ENCODE peak calls at places on chromosomes 11 and 22, in four cellular contexts. X is MG63, G is iPS DF 6.9, E is ACHN. T is an unnamed sample.
A peak's percentile ranks its signal among the peaks of the same experiment; 100 is the strongest.

GRCh38 chr11:16604784-16605439 is 133.5 kb upstream of the C11orf58 start:
- DNase-seq in G (no peak), X (peak; percentile 22), E (peak; percentile 51), T (no peak)

GRCh38 chr11:63858628-63859550 is 20.0 kb downstream of the MARK2 start:
- DNase-seq in X (no peak), E (no peak), G (no peak), T (no peak)

GRCh38 chr22:19891350-19892248 is 36.9 kb upstream of the GNB1L start:
- DNase-seq in E (peak; percentile 47), X (peak; percentile 66), G (peak; percentile 54), T (no peak)

GRCh38 chr11:23991140-23991539 is 505.7 kb upstream of the LUZP2 start:
- DNase-seq in G (no peak), X (no peak), E (no peak), T (no peak)

GRCh38 chr11:97854357-97854756 is 1166.4 kb upstream of the CNTN5 start:
- DNase-seq in G (no peak), E (no peak), X (no peak), T (no peak)

GRCh38 chr11:126842038-126842437 is 158.5 kb downstream of the KIRREL3 start:
- DNase-seq in X (no peak), G (no peak), E (peak; percentile 42), T (no peak)

GRCh38 chr11:121157756-121158155 is 56.7 kb downstream of the TECTA start:
- DNase-seq in E (no peak), X (no peak), G (no peak), T (no peak)

GRCh38 chr11:28447226-28447625 is 339.0 kb downstream of the METTL15 start:
- DNase-seq in X (no peak), G (no peak), E (no peak), T (no peak)

GRCh38 chr11:60871378-60872061 is 4.2 kb downstream of the ZP1 start:
- DNase-seq in G (no peak), E (peak; percentile 7), X (peak; percentile 65), T (peak; percentile 82)

GRCh38 chr11:134606251-134606650 is 194.2 kb upstream of the B3GAT1 start:
- DNase-seq in X (no peak), G (no peak), E (no peak), T (no peak)

GRCh38 chr11:132111341-132111740 is 740.9 kb downstream of the NTM start:
- DNase-seq in E (no peak), G (no peak), X (no peak), T (no peak)

GRCh38 chr11:124074554-124074953 is 33.4 kb upstream of the OR10G7 start:
- DNase-seq in E (no peak), G (no peak), X (no peak), T (no peak)

GRCh38 chr11:85590848-85591483 is 36.2 kb downstream of the DLG2 start:
- DNase-seq in G (no peak), E (peak; percentile 51), X (no peak), T (peak; percentile 25)

GRCh38 chr11:82790723-82791487 is 57.2 kb upstream of the FAM181B start:
- DNase-seq in G (no peak), X (no peak), E (no peak), T (peak; percentile 91)

GRCh38 chr11:2857918-2858317 is 27.7 kb downstream of the CDKN1C start:
- DNase-seq in X (no peak), G (no peak), E (no peak), T (no peak)

GRCh38 chr11:35121326-35121865 is 17.6 kb upstream of the CD44 start:
- DNase-seq in G (no peak), E (no peak), X (no peak), T (no peak)

GRCh38 chr22:41681616-41682015 is 7.1 kb downstream of the SNU13 start:
- DNase-seq in G (no peak), E (peak; percentile 77), X (no peak), T (no peak)

GRCh38 chr11:64245401-64245796 is 1.3 kb downstream of the PPP1R14B start:
- DNase-seq in G (no peak), E (no peak), X (peak; percentile 71), T (peak; percentile 83)

GRCh38 chr22:19779685-19780268 is 19.2 kb downstream of the TBX1 start:
- DNase-seq in E (no peak), G (no peak), X (no peak), T (no peak)

GRCh38 chr11:2389344-2390026 is 11.1 kb upstream of the TSSC4 start:
- DNase-seq in X (no peak), G (no peak), E (no peak), T (no peak)

GRCh38 chr22:18990355-18991137 is 54.5 kb upstream of the PRODH start:
- DNase-seq in G (no peak), X (no peak), E (no peak), T (no peak)

GRCh38 chr22:24289138-24289537 is 18.5 kb downstream of the SPECC1L start:
- DNase-seq in E (peak; percentile 67), X (peak; percentile 44), G (no peak), T (no peak)

GRCh38 chr22:27959335-27960090 is 40.5 kb upstream of the PITPNB start:
- DNase-seq in X (no peak), E (no peak), G (no peak), T (no peak)

GRCh38 chr11:86151188-86152005 is 82.5 kb upstream of the PICALM start:
- DNase-seq in X (peak; percentile 84), E (peak; percentile 43), G (no peak), T (peak; percentile 74)

GRCh38 chr22:48577014-48577690 is 1250.5 kb downstream of the BRD1 start:
- DNase-seq in E (no peak), X (no peak), G (no peak), T (no peak)

GRCh38 chr22:44260216-44261035 is 52.3 kb downstream of the SHISAL1 start:
- DNase-seq in X (no peak), G (no peak), E (no peak), T (no peak)

GRCh38 chr22:33438273-33438672 is 380.1 kb upstream of the SYN3 start:
- DNase-seq in G (no peak), E (peak; percentile 78), X (peak; percentile 50), T (no peak)

GRCh38 chr11:68380786-68381622 is 68.6 kb downstream of the LRP5 start:
- DNase-seq in X (no peak), E (no peak), G (no peak), T (peak; percentile 23)

GRCh38 chr22:44369241-44369652 is 56.5 kb upstream of the SHISAL1 start:
- DNase-seq in X (no peak), E (no peak), G (peak; percentile 41), T (peak; percentile 29)

GRCh38 chr11:59756496-59756840 is 1.3 kb downstream of the STX3 start:
- DNase-seq in X (no peak), E (peak; percentile 48), G (no peak), T (no peak)

GRCh38 chr22:36319595-36320497 is 66.9 kb downstream of the APOL1 start:
- DNase-seq in E (no peak), X (no peak), G (no peak), T (no peak)

GRCh38 chr11:130825621-130826020 is 90.7 kb downstream of the SNX19 start:
- DNase-seq in E (no peak), X (no peak), G (no peak), T (no peak)

GRCh38 chr11:36471577-36471976 is 38.5 kb downstream of the TRAF6 start:
- DNase-seq in X (no peak), G (no peak), E (no peak), T (no peak)

GRCh38 chr11:111298466-111299110 is at the start of gene POU2AF3:
- DNase-seq in G (no peak), E (no peak), X (no peak), T (no peak)

GRCh38 chr11:2214527-2215229 is 43.1 kb upstream of the TH start:
- DNase-seq in X (no peak), G (no peak), E (no peak), T (no peak)

GRCh38 chr11:70680781-70681281 is 282.5 kb downstream of the CTTN start:
- DNase-seq in G (no peak), E (no peak), X (no peak), T (no peak)

GRCh38 chr11:20131744-20132666 is 28.3 kb downstream of the DBX1 start:
- DNase-seq in E (peak; percentile 47), X (no peak), G (no peak), T (peak; percentile 44)

T was measured in RPMI8226.